ENCODE peak calls at places on chromosomes 12 and 14, in four cellular contexts. One of them, this sample, is unnamed.

GRCh38 chr14:25049127-25049558 is 804 bp downstream of the STXBP6 start:
- DNase-seq in iris pigment epithelial cell: peak
- DNase-seq in H4: no peak
- DNase-seq in stimulated activated CD4-positive, alpha-beta T cell treated with anti-CD3 and anti-CD28 coated beads, Interleukin-15, amount 100 ng/mL, for 1 hour: no peak
- DNase-seq in this sample: no peak

GRCh38 chr12:16605666-16606116 is 271 bp downstream of the LMO3 start:
- DNase-seq in iris pigment epithelial cell: peak
- DNase-seq in H4: no peak
- DNase-seq in stimulated activated CD4-positive, alpha-beta T cell treated with anti-CD3 and anti-CD28 coated beads, Interleukin-15, amount 100 ng/mL, for 1 hour: no peak
- DNase-seq in this sample: peak

GRCh38 chr12:99059824-99060526 is 414.9 kb downstream of the APAF1 start:
- DNase-seq in iris pigment epithelial cell: no peak
- DNase-seq in H4: peak
- DNase-seq in stimulated activated CD4-positive, alpha-beta T cell treated with anti-CD3 and anti-CD28 coated beads, Interleukin-15, amount 100 ng/mL, for 1 hour: no peak
- DNase-seq in this sample: no peak

GRCh38 chr14:43147480-43147879 is 1359.6 kb downstream of the FSCB start:
- DNase-seq in iris pigment epithelial cell: no peak
- DNase-seq in H4: no peak
- DNase-seq in stimulated activated CD4-positive, alpha-beta T cell treated with anti-CD3 and anti-CD28 coated beads, Interleukin-15, amount 100 ng/mL, for 1 hour: no peak
- DNase-seq in this sample: no peak

GRCh38 chr12:54140958-54141388 is 47.8 kb downstream of the SMUG1 start:
- DNase-seq in iris pigment epithelial cell: no peak
- DNase-seq in H4: no peak
- DNase-seq in stimulated activated CD4-positive, alpha-beta T cell treated with anti-CD3 and anti-CD28 coated beads, Interleukin-15, amount 100 ng/mL, for 1 hour: no peak
- DNase-seq in this sample: no peak

GRCh38 chr12:95998611-95999300 is 2.6 kb upstream of the HAL start:
- DNase-seq in iris pigment epithelial cell: peak
- DNase-seq in H4: peak
- DNase-seq in stimulated activated CD4-positive, alpha-beta T cell treated with anti-CD3 and anti-CD28 coated beads, Interleukin-15, amount 100 ng/mL, for 1 hour: no peak
- DNase-seq in this sample: no peak

GRCh38 chr12:123808167-123808566 is 46.1 kb downstream of the DNAH10 start:
- DNase-seq in iris pigment epithelial cell: peak
- DNase-seq in H4: peak
- DNase-seq in stimulated activated CD4-positive, alpha-beta T cell treated with anti-CD3 and anti-CD28 coated beads, Interleukin-15, amount 100 ng/mL, for 1 hour: no peak
- DNase-seq in this sample: no peak

GRCh38 chr12:12748051-12748450 is 30.9 kb downstream of the CDKN1B start:
- DNase-seq in iris pigment epithelial cell: no peak
- DNase-seq in H4: no peak
- DNase-seq in stimulated activated CD4-positive, alpha-beta T cell treated with anti-CD3 and anti-CD28 coated beads, Interleukin-15, amount 100 ng/mL, for 1 hour: no peak
- DNase-seq in this sample: no peak

GRCh38 chr12:130139971-130140547 is 22.2 kb upstream of the FZD10 start:
- DNase-seq in iris pigment epithelial cell: no peak
- DNase-seq in H4: peak
- DNase-seq in stimulated activated CD4-positive, alpha-beta T cell treated with anti-CD3 and anti-CD28 coated beads, Interleukin-15, amount 100 ng/mL, for 1 hour: no peak
- DNase-seq in this sample: no peak

GRCh38 chr14:26738571-26738970 is 140.7 kb upstream of the NOVA1 start:
- DNase-seq in iris pigment epithelial cell: peak
- DNase-seq in H4: no peak
- DNase-seq in stimulated activated CD4-positive, alpha-beta T cell treated with anti-CD3 and anti-CD28 coated beads, Interleukin-15, amount 100 ng/mL, for 1 hour: no peak
- DNase-seq in this sample: no peak

GRCh38 chr14:49363926-49364751 is 222.0 kb downstream of the RPS29 start:
- DNase-seq in iris pigment epithelial cell: no peak
- DNase-seq in H4: no peak
- DNase-seq in stimulated activated CD4-positive, alpha-beta T cell treated with anti-CD3 and anti-CD28 coated beads, Interleukin-15, amount 100 ng/mL, for 1 hour: no peak
- DNase-seq in this sample: no peak

GRCh38 chr14:69610859-69611263 is 535 bp upstream of the SUSD6 start:
- DNase-seq in iris pigment epithelial cell: peak
- DNase-seq in H4: no peak
- DNase-seq in stimulated activated CD4-positive, alpha-beta T cell treated with anti-CD3 and anti-CD28 coated beads, Interleukin-15, amount 100 ng/mL, for 1 hour: no peak
- DNase-seq in this sample: no peak

GRCh38 chr12:55925870-55926737 is 1.6 kb downstream of the PYM1 start:
- DNase-seq in iris pigment epithelial cell: no peak
- DNase-seq in H4: no peak
- DNase-seq in stimulated activated CD4-positive, alpha-beta T cell treated with anti-CD3 and anti-CD28 coated beads, Interleukin-15, amount 100 ng/mL, for 1 hour: no peak
- DNase-seq in this sample: no peak

GRCh38 chr14:96424104-96424989 is 32.4 kb downstream of the AK7 start:
- DNase-seq in iris pigment epithelial cell: peak
- DNase-seq in H4: peak
- DNase-seq in stimulated activated CD4-positive, alpha-beta T cell treated with anti-CD3 and anti-CD28 coated beads, Interleukin-15, amount 100 ng/mL, for 1 hour: no peak
- DNase-seq in this sample: no peak

GRCh38 chr12:131430158-131430772 is 280.6 kb upstream of the SFSWAP start:
- DNase-seq in iris pigment epithelial cell: no peak
- DNase-seq in H4: no peak
- DNase-seq in stimulated activated CD4-positive, alpha-beta T cell treated with anti-CD3 and anti-CD28 coated beads, Interleukin-15, amount 100 ng/mL, for 1 hour: no peak
- DNase-seq in this sample: no peak

GRCh38 chr14:69114763-69115162 is 38.2 kb downstream of the DCAF5 start:
- DNase-seq in iris pigment epithelial cell: no peak
- DNase-seq in H4: no peak
- DNase-seq in stimulated activated CD4-positive, alpha-beta T cell treated with anti-CD3 and anti-CD28 coated beads, Interleukin-15, amount 100 ng/mL, for 1 hour: no peak
- DNase-seq in this sample: no peak

GRCh38 chr12:105461276-105461975 is 130.9 kb downstream of the C12orf75 start:
- DNase-seq in iris pigment epithelial cell: no peak
- DNase-seq in H4: no peak
- DNase-seq in stimulated activated CD4-positive, alpha-beta T cell treated with anti-CD3 and anti-CD28 coated beads, Interleukin-15, amount 100 ng/mL, for 1 hour: no peak
- DNase-seq in this sample: no peak

GRCh38 chr12:110537605-110538409 is 35.7 kb downstream of the RAD9B start:
- DNase-seq in iris pigment epithelial cell: no peak
- DNase-seq in H4: no peak
- DNase-seq in stimulated activated CD4-positive, alpha-beta T cell treated with anti-CD3 and anti-CD28 coated beads, Interleukin-15, amount 100 ng/mL, for 1 hour: no peak
- DNase-seq in this sample: peak

GRCh38 chr14:55352201-55352600 is 59.4 kb downstream of the ATG14 start:
- DNase-seq in iris pigment epithelial cell: no peak
- DNase-seq in H4: no peak
- DNase-seq in stimulated activated CD4-positive, alpha-beta T cell treated with anti-CD3 and anti-CD28 coated beads, Interleukin-15, amount 100 ng/mL, for 1 hour: no peak
- DNase-seq in this sample: no peak

GRCh38 chr12:19382111-19382526 is 57.2 kb upstream of the AEBP2 start:
- DNase-seq in iris pigment epithelial cell: peak
- DNase-seq in H4: peak
- DNase-seq in stimulated activated CD4-positive, alpha-beta T cell treated with anti-CD3 and anti-CD28 coated beads, Interleukin-15, amount 100 ng/mL, for 1 hour: peak
- DNase-seq in this sample: no peak

GRCh38 chr12:89859513-89860220 is 151.0 kb upstream of the ATP2B1 start:
- DNase-seq in iris pigment epithelial cell: no peak
- DNase-seq in H4: no peak
- DNase-seq in stimulated activated CD4-positive, alpha-beta T cell treated with anti-CD3 and anti-CD28 coated beads, Interleukin-15, amount 100 ng/mL, for 1 hour: no peak
- DNase-seq in this sample: no peak

GRCh38 chr14:64215274-64215673 is 78.9 kb downstream of the ESR2 start:
- DNase-seq in iris pigment epithelial cell: no peak
- DNase-seq in H4: no peak
- DNase-seq in stimulated activated CD4-positive, alpha-beta T cell treated with anti-CD3 and anti-CD28 coated beads, Interleukin-15, amount 100 ng/mL, for 1 hour: no peak
- DNase-seq in this sample: no peak

GRCh38 chr12:30111719-30112118 is 328.0 kb upstream of the TMTC1 start:
- DNase-seq in iris pigment epithelial cell: no peak
- DNase-seq in H4: no peak
- DNase-seq in stimulated activated CD4-positive, alpha-beta T cell treated with anti-CD3 and anti-CD28 coated beads, Interleukin-15, amount 100 ng/mL, for 1 hour: no peak
- DNase-seq in this sample: no peak

GRCh38 chr12:54998958-54999510 is 14.5 kb upstream of the TESPA1 start:
- DNase-seq in iris pigment epithelial cell: no peak
- DNase-seq in H4: peak
- DNase-seq in stimulated activated CD4-positive, alpha-beta T cell treated with anti-CD3 and anti-CD28 coated beads, Interleukin-15, amount 100 ng/mL, for 1 hour: no peak
- DNase-seq in this sample: no peak

GRCh38 chr12:58633479-58633878 is 286.8 kb downstream of the LRIG3 start:
- DNase-seq in iris pigment epithelial cell: peak
- DNase-seq in H4: no peak
- DNase-seq in stimulated activated CD4-positive, alpha-beta T cell treated with anti-CD3 and anti-CD28 coated beads, Interleukin-15, amount 100 ng/mL, for 1 hour: no peak
- DNase-seq in this sample: no peak

GRCh38 chr12:107027304-107028053 is 40.5 kb upstream of the MTERF2 start:
- DNase-seq in iris pigment epithelial cell: peak
- DNase-seq in H4: peak
- DNase-seq in stimulated activated CD4-positive, alpha-beta T cell treated with anti-CD3 and anti-CD28 coated beads, Interleukin-15, amount 100 ng/mL, for 1 hour: no peak
- DNase-seq in this sample: no peak

GRCh38 chr12:20212658-20213387 is 155.5 kb upstream of the PDE3A start:
- DNase-seq in iris pigment epithelial cell: peak
- DNase-seq in H4: peak
- DNase-seq in stimulated activated CD4-positive, alpha-beta T cell treated with anti-CD3 and anti-CD28 coated beads, Interleukin-15, amount 100 ng/mL, for 1 hour: no peak
- DNase-seq in this sample: peak

GRCh38 chr12:130849561-130850417 is 10.7 kb upstream of the STX2 start:
- DNase-seq in iris pigment epithelial cell: no peak
- DNase-seq in H4: no peak
- DNase-seq in stimulated activated CD4-positive, alpha-beta T cell treated with anti-CD3 and anti-CD28 coated beads, Interleukin-15, amount 100 ng/mL, for 1 hour: no peak
- DNase-seq in this sample: no peak

GRCh38 chr12:39772708-39773665 is 153.4 kb upstream of the ABCD2 start:
- DNase-seq in iris pigment epithelial cell: peak
- DNase-seq in H4: no peak
- DNase-seq in stimulated activated CD4-positive, alpha-beta T cell treated with anti-CD3 and anti-CD28 coated beads, Interleukin-15, amount 100 ng/mL, for 1 hour: no peak
- DNase-seq in this sample: no peak

GRCh38 chr12:26853303-26854027 is 20.5 kb upstream of the ITPR2 start:
- DNase-seq in iris pigment epithelial cell: peak
- DNase-seq in H4: peak
- DNase-seq in stimulated activated CD4-positive, alpha-beta T cell treated with anti-CD3 and anti-CD28 coated beads, Interleukin-15, amount 100 ng/mL, for 1 hour: peak
- DNase-seq in this sample: peak

GRCh38 chr12:32877670-32878459 is 18.7 kb downstream of the PKP2 start:
- DNase-seq in iris pigment epithelial cell: peak
- DNase-seq in H4: no peak
- DNase-seq in stimulated activated CD4-positive, alpha-beta T cell treated with anti-CD3 and anti-CD28 coated beads, Interleukin-15, amount 100 ng/mL, for 1 hour: no peak
- DNase-seq in this sample: peak

GRCh38 chr12:122946690-122947271 is 19.5 kb downstream of the ABCB9 start:
- DNase-seq in iris pigment epithelial cell: peak
- DNase-seq in H4: peak
- DNase-seq in stimulated activated CD4-positive, alpha-beta T cell treated with anti-CD3 and anti-CD28 coated beads, Interleukin-15, amount 100 ng/mL, for 1 hour: peak
- DNase-seq in this sample: peak

GRCh38 chr12:124047045-124047566 is 74.1 kb downstream of the ZNF664 start:
- DNase-seq in iris pigment epithelial cell: no peak
- DNase-seq in H4: no peak
- DNase-seq in stimulated activated CD4-positive, alpha-beta T cell treated with anti-CD3 and anti-CD28 coated beads, Interleukin-15, amount 100 ng/mL, for 1 hour: no peak
- DNase-seq in this sample: no peak

GRCh38 chr12:109842021-109842420 is 8.8 kb upstream of the TRPV4 start:
- DNase-seq in iris pigment epithelial cell: no peak
- DNase-seq in H4: no peak
- DNase-seq in stimulated activated CD4-positive, alpha-beta T cell treated with anti-CD3 and anti-CD28 coated beads, Interleukin-15, amount 100 ng/mL, for 1 hour: no peak
- DNase-seq in this sample: no peak

GRCh38 chr12:66848967-66849366 is 170.1 kb upstream of the GRIP1 start:
- DNase-seq in iris pigment epithelial cell: peak
- DNase-seq in H4: no peak
- DNase-seq in stimulated activated CD4-positive, alpha-beta T cell treated with anti-CD3 and anti-CD28 coated beads, Interleukin-15, amount 100 ng/mL, for 1 hour: no peak
- DNase-seq in this sample: no peak

GRCh38 chr12:68877583-68877982 is 55.4 kb downstream of the CPM start:
- DNase-seq in iris pigment epithelial cell: no peak
- DNase-seq in H4: no peak
- DNase-seq in stimulated activated CD4-positive, alpha-beta T cell treated with anti-CD3 and anti-CD28 coated beads, Interleukin-15, amount 100 ng/mL, for 1 hour: no peak
- DNase-seq in this sample: no peak

GRCh38 chr14:32073537-32074189 is 3.4 kb upstream of the ARHGAP5 start:
- DNase-seq in iris pigment epithelial cell: peak
- DNase-seq in H4: peak
- DNase-seq in stimulated activated CD4-positive, alpha-beta T cell treated with anti-CD3 and anti-CD28 coated beads, Interleukin-15, amount 100 ng/mL, for 1 hour: no peak
- DNase-seq in this sample: peak

GRCh38 chr12:6964605-6965025 is 5.8 kb downstream of the PHB2 start:
- DNase-seq in iris pigment epithelial cell: no peak
- DNase-seq in H4: no peak
- DNase-seq in stimulated activated CD4-positive, alpha-beta T cell treated with anti-CD3 and anti-CD28 coated beads, Interleukin-15, amount 100 ng/mL, for 1 hour: no peak
- DNase-seq in this sample: no peak

GRCh38 chr12:117875652-117876491 is 92.9 kb downstream of the KSR2 start:
- DNase-seq in iris pigment epithelial cell: peak
- DNase-seq in H4: no peak
- DNase-seq in stimulated activated CD4-positive, alpha-beta T cell treated with anti-CD3 and anti-CD28 coated beads, Interleukin-15, amount 100 ng/mL, for 1 hour: peak
- DNase-seq in this sample: no peak

GRCh38 chr14:85531141-85531593 is 1.2 kb downstream of the FLRT2 start:
- DNase-seq in iris pigment epithelial cell: peak
- DNase-seq in H4: peak
- DNase-seq in stimulated activated CD4-positive, alpha-beta T cell treated with anti-CD3 and anti-CD28 coated beads, Interleukin-15, amount 100 ng/mL, for 1 hour: no peak
- DNase-seq in this sample: no peak

This sample was measured in upper lobe of left lung.